ENCODE peak calls at places on chromosome 13, in five cellular contexts. One of them, this sample, is unnamed.
A peak's percentile ranks its signal among the peaks of the same experiment; 100 is the strongest.

GRCh38 chr13:24842533-24843278 is 78.7 kb downstream of the RNF17 start:
- DNase-seq in CD8-positive, alpha-beta T cell: no peak
- DNase-seq in body of pancreas: no peak
- DNase-seq in tibial artery: no peak
- DNase-seq in cardiac muscle cell: no peak
- DNase-seq in this sample: peak; percentile 41

GRCh38 chr13:87671824-87672603 is 843 bp downstream of the SLITRK5 start:
- DNase-seq in body of pancreas: no peak
- DNase-seq in cardiac muscle cell: no peak
- DNase-seq in CD8-positive, alpha-beta T cell: no peak
- DNase-seq in tibial artery: no peak
- DNase-seq in this sample: no peak

GRCh38 chr13:36341718-36342117 is 4.5 kb downstream of the SPART start:
- DNase-seq in CD8-positive, alpha-beta T cell: no peak
- DNase-seq in cardiac muscle cell: no peak
- DNase-seq in tibial artery: no peak
- DNase-seq in body of pancreas: no peak
- DNase-seq in this sample: no peak

GRCh38 chr13:75825599-75825998 is 189.5 kb downstream of the LMO7 start:
- DNase-seq in CD8-positive, alpha-beta T cell: no peak
- DNase-seq in body of pancreas: no peak
- DNase-seq in tibial artery: no peak
- DNase-seq in cardiac muscle cell: no peak
- DNase-seq in this sample: no peak

GRCh38 chr13:62920181-62920580 is 1504.5 kb upstream of the PCDH20 start:
- DNase-seq in cardiac muscle cell: no peak
- DNase-seq in body of pancreas: no peak
- DNase-seq in tibial artery: no peak
- DNase-seq in CD8-positive, alpha-beta T cell: no peak
- DNase-seq in this sample: no peak

GRCh38 chr13:101691326-101691725 is 238.9 kb downstream of the ITGBL1 start:
- DNase-seq in CD8-positive, alpha-beta T cell: no peak
- DNase-seq in tibial artery: no peak
- DNase-seq in body of pancreas: no peak
- DNase-seq in cardiac muscle cell: no peak
- DNase-seq in this sample: no peak

GRCh38 chr13:45654633-45655349 is 39.3 kb upstream of the ERICH6B start:
- DNase-seq in body of pancreas: no peak
- DNase-seq in cardiac muscle cell: no peak
- DNase-seq in tibial artery: no peak
- DNase-seq in CD8-positive, alpha-beta T cell: no peak
- DNase-seq in this sample: no peak

GRCh38 chr13:110641055-110642015 is 26.0 kb downstream of the NAXD start:
- DNase-seq in CD8-positive, alpha-beta T cell: no peak
- DNase-seq in body of pancreas: no peak
- DNase-seq in tibial artery: no peak
- DNase-seq in cardiac muscle cell: no peak
- DNase-seq in this sample: no peak

GRCh38 chr13:92821324-92821723 is 405.3 kb upstream of the GPC6 start:
- DNase-seq in CD8-positive, alpha-beta T cell: no peak
- DNase-seq in tibial artery: no peak
- DNase-seq in cardiac muscle cell: no peak
- DNase-seq in body of pancreas: no peak
- DNase-seq in this sample: no peak

GRCh38 chr13:91132786-91133185 is 214.7 kb upstream of the MIR17HG start:
- DNase-seq in body of pancreas: no peak
- DNase-seq in tibial artery: no peak
- DNase-seq in CD8-positive, alpha-beta T cell: no peak
- DNase-seq in cardiac muscle cell: no peak
- DNase-seq in this sample: no peak

GRCh38 chr13:27919299-27919933 is 384 bp upstream of the PDX1 start:
- DNase-seq in body of pancreas: no peak
- DNase-seq in tibial artery: no peak
- DNase-seq in cardiac muscle cell: no peak
- DNase-seq in CD8-positive, alpha-beta T cell: no peak
- DNase-seq in this sample: no peak

GRCh38 chr13:77574076-77574475 is 38.6 kb downstream of the SCEL start:
- DNase-seq in CD8-positive, alpha-beta T cell: no peak
- DNase-seq in tibial artery: no peak
- DNase-seq in body of pancreas: no peak
- DNase-seq in cardiac muscle cell: no peak
- DNase-seq in this sample: no peak

GRCh38 chr13:44917589-44918322 is 71.5 kb downstream of the NUFIP1 start:
- DNase-seq in tibial artery: peak; percentile 94
- DNase-seq in CD8-positive, alpha-beta T cell: peak; percentile 98
- DNase-seq in body of pancreas: peak; percentile 97
- DNase-seq in cardiac muscle cell: peak; percentile 97
- DNase-seq in this sample: peak; percentile 97

GRCh38 chr13:32734511-32734910 is 148.3 kb downstream of the PDS5B start:
- DNase-seq in CD8-positive, alpha-beta T cell: no peak
- DNase-seq in cardiac muscle cell: peak; percentile 3
- DNase-seq in body of pancreas: no peak
- DNase-seq in tibial artery: no peak
- DNase-seq in this sample: peak; percentile 82

GRCh38 chr13:50940509-50940908 is 30.9 kb downstream of the RNASEH2B start:
- DNase-seq in tibial artery: no peak
- DNase-seq in body of pancreas: no peak
- DNase-seq in cardiac muscle cell: no peak
- DNase-seq in CD8-positive, alpha-beta T cell: no peak
- DNase-seq in this sample: no peak

GRCh38 chr13:110118106-110118505 is 188.9 kb downstream of the COL4A1 start:
- DNase-seq in tibial artery: no peak
- DNase-seq in body of pancreas: no peak
- DNase-seq in cardiac muscle cell: no peak
- DNase-seq in CD8-positive, alpha-beta T cell: no peak
- DNase-seq in this sample: no peak

GRCh38 chr13:74550039-74550438 is 415.8 kb upstream of the KLF12 start:
- DNase-seq in tibial artery: no peak
- DNase-seq in body of pancreas: no peak
- DNase-seq in CD8-positive, alpha-beta T cell: no peak
- DNase-seq in cardiac muscle cell: no peak
- DNase-seq in this sample: no peak

GRCh38 chr13:48299591-48299990 is 4.0 kb upstream of the RB1 start:
- DNase-seq in body of pancreas: no peak
- DNase-seq in cardiac muscle cell: no peak
- DNase-seq in tibial artery: no peak
- DNase-seq in CD8-positive, alpha-beta T cell: no peak
- DNase-seq in this sample: no peak

GRCh38 chr13:52713894-52714293 is 25.7 kb downstream of the CNMD start:
- DNase-seq in cardiac muscle cell: no peak
- DNase-seq in CD8-positive, alpha-beta T cell: no peak
- DNase-seq in tibial artery: peak; percentile 63
- DNase-seq in body of pancreas: no peak
- DNase-seq in this sample: no peak

GRCh38 chr13:94708031-94708571 is 4.2 kb downstream of the SOX21 start:
- DNase-seq in cardiac muscle cell: no peak
- DNase-seq in CD8-positive, alpha-beta T cell: no peak
- DNase-seq in body of pancreas: no peak
- DNase-seq in tibial artery: no peak
- DNase-seq in this sample: no peak

GRCh38 chr13:76053181-76053580 is 417.1 kb downstream of the LMO7 start:
- DNase-seq in body of pancreas: no peak
- DNase-seq in cardiac muscle cell: no peak
- DNase-seq in tibial artery: no peak
- DNase-seq in CD8-positive, alpha-beta T cell: no peak
- DNase-seq in this sample: peak; percentile 76

GRCh38 chr13:30713133-30713532 is 22.2 kb upstream of the ALOX5AP start:
- DNase-seq in tibial artery: peak; percentile 35
- DNase-seq in CD8-positive, alpha-beta T cell: no peak
- DNase-seq in cardiac muscle cell: no peak
- DNase-seq in body of pancreas: no peak
- DNase-seq in this sample: no peak

GRCh38 chr13:101382086-101382485 is 34.2 kb downstream of the NALCN start:
- DNase-seq in CD8-positive, alpha-beta T cell: no peak
- DNase-seq in tibial artery: no peak
- DNase-seq in body of pancreas: no peak
- DNase-seq in cardiac muscle cell: no peak
- DNase-seq in this sample: no peak

DNA sequence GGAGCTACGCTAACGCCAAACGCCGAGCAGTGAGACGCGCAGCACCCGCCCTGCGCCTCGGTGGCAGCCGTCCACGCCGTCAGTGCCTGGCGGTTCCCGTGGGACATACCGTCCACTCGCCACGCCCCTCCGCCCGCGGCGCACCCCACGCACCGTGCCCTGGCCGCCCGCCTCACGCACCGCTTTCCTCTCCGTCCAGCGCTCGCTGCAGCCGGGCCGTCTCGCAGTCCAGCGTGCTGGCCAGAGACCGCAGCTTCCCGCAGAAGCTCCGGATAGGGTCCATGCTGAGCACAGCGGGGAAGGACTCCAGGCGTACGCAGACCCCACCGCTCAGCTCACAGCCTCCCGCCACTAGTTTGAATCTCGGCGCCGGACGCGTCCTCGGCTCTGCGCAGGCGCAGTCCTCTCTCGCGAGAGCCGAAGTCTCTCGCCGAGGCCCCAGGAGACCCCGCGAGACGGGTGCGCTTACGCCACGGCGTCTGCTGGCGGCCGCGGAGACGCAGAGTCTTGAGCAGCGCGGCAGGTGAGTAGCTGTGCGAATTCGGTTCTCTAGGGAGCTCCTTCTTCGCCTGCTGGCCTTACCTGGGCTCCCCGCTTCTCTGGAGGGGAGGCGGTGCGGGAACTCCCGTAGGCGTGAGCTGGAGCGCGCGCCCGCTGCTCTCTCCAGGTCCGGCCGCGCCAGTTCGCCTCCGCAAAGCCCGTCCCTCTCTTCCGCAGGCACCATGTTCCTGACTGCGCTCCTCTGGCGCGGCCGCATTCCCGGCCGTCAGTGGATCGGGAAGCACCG is at the start of the genes MRPL57 and SKA3:
- DNase-seq in tibial artery: peak; percentile 84
- DNase-seq in CD8-positive, alpha-beta T cell: peak; percentile 93
- DNase-seq in cardiac muscle cell: peak; percentile 96
- DNase-seq in body of pancreas: peak; percentile 92
- DNase-seq in this sample: peak; percentile 89
- TF ChIP-seq CTCF in tibial artery: peak; percentile 34
- TF ChIP-seq CTCF in CD8-positive, alpha-beta T cell: no peak
- TF ChIP-seq CTCF in cardiac muscle cell: no peak
- TF ChIP-seq CTCF in body of pancreas: peak; percentile 55
- TF ChIP-seq CTCF in this sample: no peak

GRCh38 chr13:42119091-42119490 is 70.6 kb downstream of the DGKH start:
- DNase-seq in CD8-positive, alpha-beta T cell: no peak
- DNase-seq in tibial artery: no peak
- DNase-seq in cardiac muscle cell: no peak
- DNase-seq in body of pancreas: no peak
- DNase-seq in this sample: no peak

GRCh38 chr13:42113478-42113877 is 65.0 kb downstream of the DGKH start:
- DNase-seq in cardiac muscle cell: peak; percentile 39
- DNase-seq in CD8-positive, alpha-beta T cell: no peak
- DNase-seq in tibial artery: no peak
- DNase-seq in body of pancreas: no peak
- DNase-seq in this sample: no peak

GRCh38 chr13:42114278-42114677 is 65.8 kb downstream of the DGKH start:
- DNase-seq in CD8-positive, alpha-beta T cell: no peak
- DNase-seq in body of pancreas: no peak
- DNase-seq in cardiac muscle cell: peak; percentile 44
- DNase-seq in tibial artery: no peak
- DNase-seq in this sample: no peak

GRCh38 chr13:42114912-42115311 is 66.5 kb downstream of the DGKH start:
- DNase-seq in CD8-positive, alpha-beta T cell: no peak
- DNase-seq in cardiac muscle cell: no peak
- DNase-seq in body of pancreas: no peak
- DNase-seq in tibial artery: no peak
- DNase-seq in this sample: no peak

GRCh38 chr13:42116225-42116624 is 67.8 kb downstream of the DGKH start:
- DNase-seq in CD8-positive, alpha-beta T cell: no peak
- DNase-seq in tibial artery: no peak
- DNase-seq in body of pancreas: no peak
- DNase-seq in cardiac muscle cell: no peak
- DNase-seq in this sample: peak; percentile 79
- H3K4me1 ChIP-seq in CD8-positive, alpha-beta T cell: no peaks in the 10 kb centered on the region
- H3K4me1 ChIP-seq in tibial artery: peaks cover 22% of the 10 kb centered on the region
- H3K4me1 ChIP-seq in body of pancreas: no peaks in the 10 kb centered on the region
- H3K4me1 ChIP-seq in cardiac muscle cell: peaks cover 27% of the 10 kb centered on the region
- H3K4me1 ChIP-seq in this sample: peaks cover 24% of the 10 kb centered on the region

GRCh38 chr13:112225429-112226090 is 150.6 kb upstream of the SPACA7 start:
- DNase-seq in CD8-positive, alpha-beta T cell: no peak
- DNase-seq in body of pancreas: no peak
- DNase-seq in cardiac muscle cell: no peak
- DNase-seq in tibial artery: no peak
- DNase-seq in this sample: no peak
- TF ChIP-seq CTCF in CD8-positive, alpha-beta T cell: no peak
- TF ChIP-seq CTCF in body of pancreas: no peak
- TF ChIP-seq CTCF in cardiac muscle cell: no peak
- TF ChIP-seq CTCF in tibial artery: no peak
- TF ChIP-seq CTCF in this sample: no peak

GRCh38 chr13:99998261-99998660 is 16.7 kb downstream of the ZIC2 start:
- DNase-seq in body of pancreas: no peak
- DNase-seq in CD8-positive, alpha-beta T cell: no peak
- DNase-seq in cardiac muscle cell: no peak
- DNase-seq in tibial artery: no peak
- DNase-seq in this sample: no peak

GRCh38 chr13:99997702-99998219 is 16.2 kb downstream of the ZIC2 start:
- DNase-seq in cardiac muscle cell: no peak
- DNase-seq in body of pancreas: no peak
- DNase-seq in CD8-positive, alpha-beta T cell: no peak
- DNase-seq in tibial artery: no peak
- DNase-seq in this sample: no peak

GRCh38 chr13:99995503-99996176 is 14.1 kb downstream of the ZIC2 start:
- DNase-seq in CD8-positive, alpha-beta T cell: no peak
- DNase-seq in cardiac muscle cell: no peak
- DNase-seq in body of pancreas: no peak
- DNase-seq in tibial artery: no peak
- DNase-seq in this sample: peak; percentile 63

GRCh38 chr13:99995104-99995502 is 13.5 kb downstream of the ZIC2 start:
- DNase-seq in CD8-positive, alpha-beta T cell: no peak
- DNase-seq in body of pancreas: no peak
- DNase-seq in tibial artery: no peak
- DNase-seq in cardiac muscle cell: no peak
- DNase-seq in this sample: no peak

DNA sequence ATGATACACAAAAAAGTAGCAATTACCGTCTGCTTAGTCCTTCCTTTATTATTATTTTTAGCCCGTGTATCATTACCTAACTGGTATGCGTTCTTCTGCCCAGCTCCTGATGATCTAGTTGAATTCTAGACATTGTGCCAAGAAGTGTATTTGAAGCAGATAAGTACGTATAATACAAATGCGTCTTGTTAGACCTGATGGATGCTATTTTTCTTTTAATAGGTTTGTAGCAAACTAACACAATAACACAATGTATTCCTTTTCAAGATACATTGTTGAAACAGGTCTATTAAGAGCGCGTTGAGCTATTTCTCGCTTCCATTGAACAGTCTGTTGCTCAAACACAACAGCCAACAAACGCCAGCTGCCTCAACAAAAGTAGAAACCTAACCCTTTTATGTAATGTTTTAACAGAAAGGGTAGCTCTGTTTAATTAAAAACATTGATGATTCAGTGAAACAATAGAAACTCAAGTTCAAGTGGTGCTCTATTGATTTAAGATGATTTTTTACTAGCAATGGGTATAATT is 14.7 kb downstream of the ZIC2 start:
- DNase-seq in CD8-positive, alpha-beta T cell: no peak
- DNase-seq in tibial artery: no peak
- DNase-seq in cardiac muscle cell: no peak
- DNase-seq in body of pancreas: no peak
- DNase-seq in this sample: no peak
- H3K4me1 ChIP-seq in CD8-positive, alpha-beta T cell: no peaks in the 10 kb centered on the region
- H3K4me1 ChIP-seq in tibial artery: peaks cover 3% of the 10 kb centered on the region
- H3K4me1 ChIP-seq in cardiac muscle cell: no peaks in the 10 kb centered on the region
- H3K4me1 ChIP-seq in body of pancreas: no peaks in the 10 kb centered on the region
- H3K4me1 ChIP-seq in this sample: peaks cover 4% of the 10 kb centered on the region